ENCODE peak calls at places on chromosomes 5 and 9, in five cellular contexts. P, U, D, T and Y are unnamed samples.

GRCh38 chr9:130042406-130042930 is 521 bp downstream of the FNBP1 start:
- DNase-seq in P (peak; percentile 33), U (peak; percentile 68), D (peak; percentile 83), T (peak; percentile 33), Y (no peak)

GRCh38 chr5:151127926-151128325 is 29.7 kb downstream of the ANXA6 start:
- DNase-seq in P (no peak), U (no peak), D (no peak), T (no peak), Y (peak; percentile 38)

GRCh38 chr5:154756203-154756870 is 1.2 kb downstream of the LARP1 start:
- DNase-seq in P (peak; percentile 60), U (peak; percentile 69), D (peak; percentile 84), T (peak; percentile 33), Y (peak; percentile 64)

GRCh38 chr9:126532019-126532462 is 81.7 kb upstream of the LMX1B start:
- DNase-seq in P (no peak), U (no peak), D (peak; percentile 61), T (no peak), Y (no peak)

GRCh38 chr9:109241207-109241606 is 74.2 kb upstream of the FRRS1L start:
- DNase-seq in P (no peak), U (no peak), D (no peak), T (no peak), Y (no peak)

GRCh38 chr5:162240734-162241133 is 173.2 kb downstream of the GABRG2 start:
- DNase-seq in P (no peak), U (no peak), D (no peak), T (no peak), Y (no peak)

GRCh38 chr5:138978085-138978484 is 103.0 kb upstream of the LRRTM2 start:
- DNase-seq in P (no peak), U (no peak), D (no peak), T (no peak), Y (no peak)

GRCh38 chr9:132210472-132211145 is 48.8 kb downstream of the NTNG2 start:
- DNase-seq in P (no peak), U (no peak), D (no peak), T (no peak), Y (no peak)

GRCh38 chr5:76469656-76470290 is 66.7 kb downstream of the IQGAP2 start:
- DNase-seq in P (no peak), U (no peak), D (no peak), T (no peak), Y (no peak)

GRCh38 chr9:2691626-2692025 is 25.7 kb upstream of the KCNV2 start:
- DNase-seq in P (no peak), U (no peak), D (no peak), T (no peak), Y (no peak)

GRCh38 chr9:99954841-99955240 is 48.4 kb downstream of the STX17 start:
- DNase-seq in P (no peak), U (no peak), D (no peak), T (no peak), Y (no peak)

GRCh38 chr5:172004824-172005237 is 1.6 kb downstream of the FBXW11 start:
- DNase-seq in P (no peak), U (peak; percentile 70), D (no peak), T (no peak), Y (peak; percentile 24)

GRCh38 chr5:171616002-171616780 is 169.4 kb upstream of the SMIM23 start:
- DNase-seq in P (no peak), U (no peak), D (no peak), T (no peak), Y (no peak)

GRCh38 chr9:129988607-129989361 is 54.2 kb downstream of the FNBP1 start:
- DNase-seq in P (peak; percentile 50), U (peak; percentile 95), D (no peak), T (no peak), Y (no peak)

GRCh38 chr5:43348207-43348606 is 35.0 kb upstream of the HMGCS1 start:
- DNase-seq in P (no peak), U (no peak), D (no peak), T (no peak), Y (no peak)

GRCh38 chr9:114769664-114770063 is 36.2 kb downstream of the TNFSF15 start:
- DNase-seq in P (no peak), U (peak; percentile 55), D (no peak), T (no peak), Y (no peak)

GRCh38 chr5:145872486-145872885 is 328 bp downstream of the GRXCR2 start:
- DNase-seq in P (peak; percentile 68), U (no peak), D (no peak), T (no peak), Y (no peak)

GRCh38 chr9:127136880-127137639 is 14.6 kb upstream of the ANGPTL2 start:
- DNase-seq in P (no peak), U (no peak), D (no peak), T (no peak), Y (peak; percentile 51)

GRCh38 chr5:150066901-150067396 is 19.4 kb downstream of the CSF1R start:
- DNase-seq in P (no peak), U (peak; percentile 61), D (no peak), T (no peak), Y (no peak)

GRCh38 chr9:132729235-132729890 is 59.1 kb downstream of the GTF3C4 start:
- DNase-seq in P (no peak), U (no peak), D (no peak), T (no peak), Y (no peak)

GRCh38 chr9:89592963-89593775 is 11.6 kb upstream of the GADD45G start:
- DNase-seq in P (no peak), U (no peak), D (no peak), T (no peak), Y (no peak)

GRCh38 chr9:18863821-18864220 is 169.2 kb downstream of the SAXO1 start:
- DNase-seq in P (no peak), U (no peak), D (no peak), T (no peak), Y (no peak)

GRCh38 chr5:107704686-107705389 is 34.1 kb upstream of the EFNA5 start:
- DNase-seq in P (no peak), U (no peak), D (no peak), T (no peak), Y (no peak)

DNA sequence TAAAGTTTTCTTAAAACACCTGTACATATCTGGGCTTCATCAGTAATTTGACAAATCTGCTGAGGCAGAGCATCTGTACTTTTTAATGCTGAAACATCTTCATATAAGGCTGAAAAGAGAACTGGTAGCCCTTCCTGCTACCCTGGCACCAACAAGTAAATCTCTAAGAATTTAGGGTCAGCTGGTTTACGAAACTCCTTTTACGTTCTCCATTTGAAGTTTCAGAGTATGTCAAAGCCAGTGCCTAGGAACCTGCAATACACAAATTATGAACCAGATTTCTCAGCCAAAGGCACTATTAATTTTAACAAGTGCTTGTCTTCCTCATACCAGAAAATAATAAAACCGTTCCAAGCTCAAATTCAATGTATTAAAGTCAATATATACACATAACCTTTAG is 3.8 kb downstream of the ZFAND5 start:
- DNase-seq in P (no peak), U (no peak), D (no peak), T (no peak), Y (no peak)
- H3K4me3 ChIP-seq in P (peak overlapping the region; percentile 98), U (no peak overlapping the region), D (peak overlapping the region; percentile 50), T (peak overlapping the region; percentile 97), Y (no peak overlapping the region)

DNA sequence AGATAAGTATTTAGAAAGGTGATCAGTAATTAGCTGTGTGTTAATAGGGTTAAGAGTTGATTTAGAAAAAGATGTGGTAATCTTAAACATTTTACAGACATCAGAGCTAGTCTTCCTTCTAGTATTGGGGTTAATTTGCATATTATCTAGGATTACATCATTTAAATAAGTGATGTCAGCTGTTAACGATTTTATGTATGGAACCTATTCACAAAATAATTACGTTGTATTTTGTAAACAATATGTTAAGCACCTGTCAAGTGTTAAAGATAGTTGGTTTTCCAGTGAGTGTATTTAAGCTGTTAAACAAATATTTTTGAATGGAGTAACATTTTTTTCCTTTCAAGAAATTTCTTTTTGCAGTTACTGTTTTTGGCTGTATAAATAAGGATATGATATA is 2.2 kb downstream of the DCP2 start:
- DNase-seq in P (no peak), U (peak; percentile 58), D (no peak), T (no peak), Y (no peak)
- H3K4me3 ChIP-seq in P (peak overlapping the region; percentile 99), U (peak overlapping the region; percentile 96), D (no peak overlapping the region), T (no peak overlapping the region), Y (no peak overlapping the region)

GRCh38 chr5:131379071-131379538 is 115.3 kb downstream of the CDC42SE2 start:
- DNase-seq in P (no peak), U (no peak), D (no peak), T (no peak), Y (no peak)
- H3K4me3 ChIP-seq in P (no peak overlapping the region), U (no peak overlapping the region), D (no peak overlapping the region), T (no peak overlapping the region), Y (no peak overlapping the region)

GRCh38 chr5:50435131-50435530 is 6.0 kb downstream of the EMB start:
- DNase-seq in P (no peak), U (no peak), D (no peak), T (no peak), Y (no peak)

GRCh38 chr5:50445281-50445949 is 4.3 kb upstream of the EMB start:
- DNase-seq in P (peak; percentile 10), U (peak; percentile 84), D (no peak), T (no peak), Y (no peak)

GRCh38 chr5:50439221-50439620 is 1.9 kb downstream of the EMB start:
- DNase-seq in P (no peak), U (peak; percentile 66), D (no peak), T (no peak), Y (no peak)

GRCh38 chr5:50441479-50441815 is 359 bp upstream of the EMB start:
- DNase-seq in P (no peak), U (no peak), D (no peak), T (no peak), Y (no peak)

GRCh38 chr5:50440651-50441478 is at the start of gene EMB:
- DNase-seq in P (peak; percentile 76), U (peak; percentile 96), D (peak; percentile 83), T (peak; percentile 34), Y (peak; percentile 59)
- H3K4me3 ChIP-seq in P (peak within 1 kb of the TSS; percentile 56), U (peak within 1 kb of the TSS; percentile 87), D (peak within 1 kb of the TSS; percentile 3), T (peak within 1 kb of the TSS; percentile 59), Y (peak within 1 kb of the TSS; percentile 36)

GRCh38 chr5:142981886-142982820 is 212.0 kb downstream of the ARHGAP26 start:
- DNase-seq in P (peak; percentile 80), U (no peak), D (peak; percentile 77), T (peak; percentile 67), Y (peak; percentile 63)
- H3K4me3 ChIP-seq in P (no peak overlapping the region), U (no peak overlapping the region), D (no peak overlapping the region), T (no peak overlapping the region), Y (no peak overlapping the region)

GRCh38 chr5:126030698-126031097 is 392.5 kb upstream of the GRAMD2B start:
- DNase-seq in P (no peak), U (no peak), D (no peak), T (no peak), Y (no peak)
- H3K4me3 ChIP-seq in P (no peak overlapping the region), U (no peak overlapping the region), D (no peak overlapping the region), T (no peak overlapping the region), Y (no peak overlapping the region)

GRCh38 chr5:77644443-77645157 is 6.1 kb upstream of the OTP start:
- DNase-seq in P (no peak), U (no peak), D (no peak), T (no peak), Y (no peak)
- H3K4me3 ChIP-seq in P (peak overlapping the region; percentile 40), U (no peak overlapping the region), D (no peak overlapping the region), T (no peak overlapping the region), Y (no peak overlapping the region)